ENCODE peak calls at places on chromosomes 12 and 14, in nine cellular contexts. One of them, this sample, is unnamed.

GRCh38 chr12:53623986-53624385 is 2.2 kb downstream of the ATF7 start:
- DNase-seq in heart left ventricle: no peak
- DNase-seq in prostate gland: peak; percentile 52
- DNase-seq in Peyer's patch: no peak
- DNase-seq in suprapubic skin: no peak
- DNase-seq in IMR-90: peak; percentile 55
- DNase-seq in stomach: no peak
- DNase-seq in ovary: peak; percentile 37
- DNase-seq in breast epithelium: no peak
- DNase-seq in this sample: no peak

GRCh38 chr12:51898937-51899336 is 8.4 kb upstream of the ACVRL1 start:
- DNase-seq in heart left ventricle: no peak
- DNase-seq in ovary: no peak
- DNase-seq in IMR-90: peak; percentile 69
- DNase-seq in stomach: no peak
- DNase-seq in Peyer's patch: peak; percentile 42
- DNase-seq in suprapubic skin: no peak
- DNase-seq in prostate gland: no peak
- DNase-seq in breast epithelium: no peak
- DNase-seq in this sample: no peak

GRCh38 chr12:46266869-46267617 is 1.8 kb downstream of the SLC38A1 start:
- DNase-seq in ovary: peak; percentile 49
- DNase-seq in IMR-90: peak; percentile 64
- DNase-seq in stomach: peak; percentile 70
- DNase-seq in Peyer's patch: peak; percentile 85
- DNase-seq in suprapubic skin: peak; percentile 86
- DNase-seq in breast epithelium: peak; percentile 60
- DNase-seq in heart left ventricle: peak; percentile 46
- DNase-seq in prostate gland: peak; percentile 63
- DNase-seq in this sample: peak; percentile 93

GRCh38 chr12:113403435-113404415 is at the start of gene SDS:
- DNase-seq in Peyer's patch: peak; percentile 51
- DNase-seq in heart left ventricle: peak; percentile 68
- DNase-seq in breast epithelium: no peak
- DNase-seq in ovary: peak; percentile 70
- DNase-seq in stomach: peak; percentile 31
- DNase-seq in prostate gland: no peak
- DNase-seq in IMR-90: peak; percentile 24
- DNase-seq in suprapubic skin: no peak
- DNase-seq in this sample: no peak

GRCh38 chr14:29926701-29927595 is 699 bp downstream of the PRKD1 start:
- DNase-seq in suprapubic skin: no peak
- DNase-seq in prostate gland: peak; percentile 54
- DNase-seq in ovary: peak; percentile 45
- DNase-seq in IMR-90: peak; percentile 43
- DNase-seq in breast epithelium: no peak
- DNase-seq in Peyer's patch: peak; percentile 53
- DNase-seq in stomach: peak; percentile 67
- DNase-seq in heart left ventricle: peak; percentile 45
- DNase-seq in this sample: no peak

GRCh38 chr12:120684523-120684932 is 2.4 kb upstream of the MLEC start:
- DNase-seq in breast epithelium: no peak
- DNase-seq in heart left ventricle: no peak
- DNase-seq in prostate gland: no peak
- DNase-seq in stomach: no peak
- DNase-seq in IMR-90: peak; percentile 26
- DNase-seq in Peyer's patch: no peak
- DNase-seq in ovary: no peak
- DNase-seq in suprapubic skin: no peak
- DNase-seq in this sample: no peak

GRCh38 chr12:116924558-116925453 is 14.1 kb downstream of the FBXW8 start:
- DNase-seq in heart left ventricle: no peak
- DNase-seq in prostate gland: no peak
- DNase-seq in suprapubic skin: no peak
- DNase-seq in ovary: no peak
- DNase-seq in breast epithelium: peak; percentile 21
- DNase-seq in IMR-90: peak; percentile 91
- DNase-seq in Peyer's patch: peak; percentile 66
- DNase-seq in stomach: no peak
- DNase-seq in this sample: no peak

GRCh38 chr14:101371691-101372493 is 189.4 kb upstream of the DIO3 start:
- DNase-seq in ovary: peak; percentile 11
- DNase-seq in Peyer's patch: no peak
- DNase-seq in IMR-90: no peak
- DNase-seq in prostate gland: no peak
- DNase-seq in stomach: no peak
- DNase-seq in heart left ventricle: no peak
- DNase-seq in suprapubic skin: no peak
- DNase-seq in breast epithelium: peak; percentile 10
- DNase-seq in this sample: peak; percentile 85

GRCh38 chr12:55727643-55728184 is 1.1 kb downstream of the CD63 start:
- DNase-seq in breast epithelium: no peak
- DNase-seq in prostate gland: peak; percentile 47
- DNase-seq in heart left ventricle: peak; percentile 74
- DNase-seq in suprapubic skin: no peak
- DNase-seq in Peyer's patch: peak; percentile 70
- DNase-seq in IMR-90: peak; percentile 61
- DNase-seq in stomach: peak; percentile 75
- DNase-seq in ovary: peak; percentile 78
- DNase-seq in this sample: no peak

GRCh38 chr14:36215217-36215598 is 38.7 kb upstream of the PTCSC3 start:
- DNase-seq in prostate gland: no peak
- DNase-seq in ovary: no peak
- DNase-seq in suprapubic skin: no peak
- DNase-seq in Peyer's patch: no peak
- DNase-seq in IMR-90: no peak
- DNase-seq in heart left ventricle: no peak
- DNase-seq in breast epithelium: no peak
- DNase-seq in stomach: no peak
- DNase-seq in this sample: no peak

GRCh38 chr14:67485501-67486095 is 2.9 kb downstream of the TMEM229B start:
- DNase-seq in Peyer's patch: no peak
- DNase-seq in breast epithelium: no peak
- DNase-seq in suprapubic skin: no peak
- DNase-seq in prostate gland: no peak
- DNase-seq in stomach: no peak
- DNase-seq in heart left ventricle: no peak
- DNase-seq in ovary: no peak
- DNase-seq in IMR-90: no peak
- DNase-seq in this sample: no peak

GRCh38 chr12:100359822-100360221 is 2.9 kb downstream of the SLC17A8 start:
- DNase-seq in heart left ventricle: no peak
- DNase-seq in suprapubic skin: no peak
- DNase-seq in breast epithelium: no peak
- DNase-seq in stomach: no peak
- DNase-seq in prostate gland: no peak
- DNase-seq in Peyer's patch: no peak
- DNase-seq in ovary: no peak
- DNase-seq in IMR-90: peak; percentile 9
- DNase-seq in this sample: no peak

GRCh38 chr12:49527361-49528130 is 11.3 kb upstream of the KCNH3 start:
- DNase-seq in Peyer's patch: no peak
- DNase-seq in stomach: peak; percentile 11
- DNase-seq in breast epithelium: no peak
- DNase-seq in suprapubic skin: no peak
- DNase-seq in ovary: no peak
- DNase-seq in IMR-90: no peak
- DNase-seq in heart left ventricle: no peak
- DNase-seq in prostate gland: no peak
- DNase-seq in this sample: peak; percentile 57

GRCh38 chr12:54424232-54424631 is 5.2 kb upstream of the ITGA5 start:
- DNase-seq in suprapubic skin: no peak
- DNase-seq in Peyer's patch: no peak
- DNase-seq in stomach: no peak
- DNase-seq in breast epithelium: no peak
- DNase-seq in IMR-90: no peak
- DNase-seq in ovary: no peak
- DNase-seq in prostate gland: no peak
- DNase-seq in heart left ventricle: no peak
- DNase-seq in this sample: no peak

DNA sequence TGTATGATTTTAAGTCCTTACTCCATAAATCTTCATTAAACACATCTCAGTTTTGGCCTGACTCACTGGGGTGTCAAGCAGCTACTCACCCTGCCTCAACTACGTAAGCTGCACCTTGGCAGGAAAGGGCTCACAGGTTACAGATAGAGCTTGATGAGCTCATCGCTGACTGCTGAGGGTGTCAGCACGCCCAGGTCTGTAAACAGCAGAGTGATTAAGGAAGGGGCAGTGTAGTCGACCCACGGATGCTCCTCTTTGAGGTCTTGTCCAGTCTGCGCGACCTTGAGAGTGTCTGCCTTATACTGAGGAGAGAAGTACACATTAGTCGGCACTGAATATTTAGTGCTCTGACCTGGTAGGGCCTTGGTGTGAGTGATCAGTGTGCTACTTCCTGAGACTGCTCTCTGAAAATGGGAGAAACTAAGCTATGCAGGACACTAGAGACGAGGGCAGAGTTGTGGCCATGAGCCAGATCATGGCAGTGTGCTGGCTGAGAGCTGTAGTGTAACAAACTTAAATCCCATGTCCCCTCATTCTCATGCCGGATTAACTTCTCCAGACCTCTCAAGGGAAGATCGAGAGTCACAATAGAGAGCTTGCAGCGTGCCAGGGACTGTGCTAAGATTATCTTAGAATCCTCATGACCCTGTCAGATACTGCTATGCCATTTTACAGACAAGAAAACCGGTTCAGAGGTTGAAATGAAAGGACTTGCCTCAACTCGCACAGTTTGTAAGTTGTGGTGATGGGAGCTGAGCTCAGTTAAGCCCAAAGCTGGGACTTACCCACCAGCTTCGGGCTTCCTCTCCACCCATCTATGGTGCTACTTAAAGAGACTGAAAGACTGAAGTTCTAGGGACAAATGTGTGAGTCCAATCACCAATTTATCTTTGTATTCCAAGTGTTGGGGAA is 11.6 kb downstream of the EIF2B1 start:
- DNase-seq in Peyer's patch: no peak
- DNase-seq in ovary: no peak
- DNase-seq in prostate gland: no peak
- DNase-seq in stomach: no peak
- DNase-seq in breast epithelium: no peak
- DNase-seq in IMR-90: no peak
- DNase-seq in heart left ventricle: no peak
- DNase-seq in suprapubic skin: no peak
- DNase-seq in this sample: no peak
- TF ChIP-seq POLR2A in Peyer's patch: no peak
- TF ChIP-seq POLR2A in ovary: no peak
- TF ChIP-seq POLR2A in prostate gland: no peak
- TF ChIP-seq POLR2A in stomach: no peak
- TF ChIP-seq POLR2A in breast epithelium: no peak
- TF ChIP-seq POLR2A in IMR-90: no peak
- TF ChIP-seq POLR2A in heart left ventricle: no peak
- TF ChIP-seq POLR2A in suprapubic skin: no peak
- TF ChIP-seq POLR2A in this sample: no peak

GRCh38 chr14:74265312-74265965 is 26.2 kb downstream of the VSX2 start:
- DNase-seq in Peyer's patch: no peak
- DNase-seq in heart left ventricle: no peak
- DNase-seq in IMR-90: no peak
- DNase-seq in suprapubic skin: no peak
- DNase-seq in ovary: no peak
- DNase-seq in prostate gland: no peak
- DNase-seq in stomach: no peak
- DNase-seq in breast epithelium: no peak
- DNase-seq in this sample: no peak
- H3K27ac ChIP-seq in Peyer's patch: no peak overlapping the region
- H3K27ac ChIP-seq in heart left ventricle: no peak overlapping the region
- H3K27ac ChIP-seq in IMR-90: no peak overlapping the region
- H3K27ac ChIP-seq in suprapubic skin: no peak overlapping the region
- H3K27ac ChIP-seq in ovary: no peak overlapping the region
- H3K27ac ChIP-seq in prostate gland: no peak overlapping the region
- H3K27ac ChIP-seq in stomach: no peak overlapping the region
- H3K27ac ChIP-seq in breast epithelium: no peak overlapping the region
- H3K27ac ChIP-seq in this sample: no peak overlapping the region

DNA sequence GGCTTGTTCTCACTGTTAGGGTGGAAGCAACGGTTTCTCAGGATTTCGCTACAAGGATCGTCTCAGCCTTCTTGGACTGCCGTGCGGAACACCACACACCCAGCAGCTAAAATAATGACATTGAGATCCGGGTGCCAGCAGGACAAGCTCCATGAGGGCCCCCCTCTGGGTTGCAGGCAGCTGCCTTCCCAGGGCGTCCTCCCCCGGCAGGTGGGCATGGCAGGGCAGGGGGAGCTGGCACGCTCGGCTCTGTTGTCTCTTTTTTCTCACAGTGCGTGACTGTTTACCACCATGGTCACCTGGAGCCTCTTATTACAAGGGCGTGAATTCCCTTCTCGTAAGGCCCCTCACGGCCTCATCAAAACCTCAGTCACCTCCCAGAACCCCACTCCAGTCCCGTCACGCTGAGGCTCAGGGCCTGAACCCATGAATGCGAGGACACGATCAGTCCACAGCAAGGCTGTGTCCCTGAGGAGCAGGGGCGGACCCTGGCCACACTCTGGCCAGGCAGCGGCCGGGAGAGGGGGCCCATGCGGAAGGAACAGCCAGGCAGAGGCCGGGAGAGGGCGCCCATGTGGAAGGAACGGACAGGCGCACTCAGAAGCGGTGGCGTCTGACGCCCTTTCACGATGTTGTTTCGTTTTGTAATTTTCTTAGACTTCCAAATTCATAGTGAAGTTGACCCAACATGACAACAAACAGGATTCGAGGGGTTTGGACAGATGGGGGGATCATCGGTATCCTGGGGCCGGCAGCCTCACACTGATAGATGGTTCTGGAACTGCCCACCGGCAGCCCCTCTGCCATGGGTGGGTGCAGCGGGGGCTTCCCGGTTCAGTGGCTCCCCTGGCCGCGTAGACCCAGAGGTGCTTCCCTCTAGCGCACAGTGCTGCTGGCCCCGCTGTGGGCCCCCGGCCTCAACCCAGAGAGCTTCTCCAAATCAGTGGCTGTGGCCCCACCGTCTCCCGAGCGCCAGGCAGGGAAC is 10.0 kb downstream of the LRCOL1 start:
- DNase-seq in IMR-90: peak; percentile 61
- DNase-seq in prostate gland: peak; percentile 62
- DNase-seq in stomach: peak; percentile 60
- DNase-seq in breast epithelium: peak; percentile 51
- DNase-seq in Peyer's patch: peak; percentile 70
- DNase-seq in heart left ventricle: peak; percentile 70
- DNase-seq in ovary: peak; percentile 78
- DNase-seq in suprapubic skin: no peak
- DNase-seq in this sample: no peak
- H3K4me3 ChIP-seq in IMR-90: peak overlapping the region; percentile 34
- H3K4me3 ChIP-seq in prostate gland: peak overlapping the region; percentile 14
- H3K4me3 ChIP-seq in stomach: peak overlapping the region; percentile 45
- H3K4me3 ChIP-seq in breast epithelium: peak overlapping the region; percentile 37
- H3K4me3 ChIP-seq in Peyer's patch: peak overlapping the region; percentile 47
- H3K4me3 ChIP-seq in heart left ventricle: peak overlapping the region; percentile 24
- H3K4me3 ChIP-seq in ovary: peak overlapping the region; percentile 36
- H3K4me3 ChIP-seq in suprapubic skin: peak overlapping the region; percentile 46
- H3K4me3 ChIP-seq in this sample: peak overlapping the region; percentile 51

GRCh38 chr12:123436017-123436964 is at the start of gene RILPL2:
- DNase-seq in IMR-90: peak; percentile 65
- DNase-seq in breast epithelium: peak; percentile 89
- DNase-seq in stomach: peak; percentile 91
- DNase-seq in prostate gland: peak; percentile 91
- DNase-seq in heart left ventricle: peak; percentile 90
- DNase-seq in Peyer's patch: peak; percentile 96
- DNase-seq in ovary: peak; percentile 90
- DNase-seq in suprapubic skin: peak; percentile 96
- DNase-seq in this sample: peak; percentile 96
- TF ChIP-seq POLR2A in IMR-90: no peak
- TF ChIP-seq POLR2A in breast epithelium: peak; percentile 48
- TF ChIP-seq POLR2A in stomach: no peak
- TF ChIP-seq POLR2A in prostate gland: peak; percentile 87
- TF ChIP-seq POLR2A in heart left ventricle: no peak
- TF ChIP-seq POLR2A in Peyer's patch: peak; percentile 47
- TF ChIP-seq POLR2A in ovary: peak; percentile 35
- TF ChIP-seq POLR2A in suprapubic skin: peak; percentile 42
- TF ChIP-seq POLR2A in this sample: peak; percentile 35

This sample was measured in esophagus muscularis mucosa.